ENCODE peak calls at places on chromosomes 2 and 18, in nine cellular contexts. B is astrocyte of the cerebellum; V is DND-41; J is HTR-8/SVneo; F is HL-60; G is epithelial cell of prostate; I is stimulated activated CD8-positive, alpha-beta memory T cell treated with anti-CD3 and anti-CD28 coated beads, Interleukin-2, amount 100 ng/mL, for 48 hours; T is Peyer's patch; W is NCI-H2029 treated with DMSO at 0.1 percent for 48 hours. H is an unnamed sample.

GRCh38 chr2:140117371-140117770 is 1337.2 kb upstream of the NXPH2 start:
- DNase-seq in B (peak), V (no peak), J (no peak), F (no peak), G (no peak), I (no peak), T (no peak), W (no peak), H (no peak)

GRCh38 chr2:2333076-2333475 is 2.0 kb upstream of the MYT1L start:
- DNase-seq in B (no peak), V (no peak), J (no peak), F (no peak), G (no peak), I (no peak), T (no peak), W (peak), H (no peak)

GRCh38 chr2:6824962-6825361 is 40.7 kb downstream of the CMPK2 start:
- DNase-seq in B (peak), V (no peak), J (no peak), F (no peak), G (peak), I (no peak), T (no peak), W (no peak), H (no peak)

GRCh38 chr2:27762951-27763906 is 8.3 kb upstream of the MRPL33 start:
- DNase-seq in B (no peak), V (no peak), J (no peak), F (no peak), G (no peak), I (no peak), T (no peak), W (no peak), H (no peak)

GRCh38 chr2:44286884-44287638 is 11.8 kb downstream of the SLC3A1 start:
- DNase-seq in B (no peak), V (no peak), J (no peak), F (no peak), G (no peak), I (no peak), T (no peak), W (no peak), H (no peak)

GRCh38 chr2:28515176-28515751 is 19.4 kb downstream of the PLB1 start:
- DNase-seq in B (no peak), V (no peak), J (no peak), F (no peak), G (no peak), I (no peak), T (no peak), W (no peak), H (no peak)

GRCh38 chr2:226440119-226440917 is 359.3 kb downstream of the IRS1 start:
- DNase-seq in B (no peak), V (no peak), J (no peak), F (no peak), G (no peak), I (no peak), T (no peak), W (no peak), H (no peak)

GRCh38 chr2:46780411-46780800 is 135.2 kb downstream of the MCFD2 start:
- DNase-seq in B (peak), V (no peak), J (no peak), F (no peak), G (no peak), I (no peak), T (no peak), W (no peak), H (no peak)

GRCh38 chr2:38190542-38191218 is 114.7 kb upstream of the CYP1B1 start:
- DNase-seq in B (no peak), V (no peak), J (no peak), F (peak), G (no peak), I (no peak), T (no peak), W (no peak), H (no peak)

GRCh38 chr18:39485696-39486095 is 1920.1 kb upstream of the CELF4 start:
- DNase-seq in B (no peak), V (no peak), J (no peak), F (no peak), G (no peak), I (no peak), T (no peak), W (no peak), H (no peak)

GRCh38 chr2:241561811-241562210 is 3.3 kb downstream of the BOK start:
- DNase-seq in B (peak), V (no peak), J (peak), F (no peak), G (no peak), I (no peak), T (no peak), W (no peak), H (no peak)

GRCh38 chr2:8821276-8822217 is 15.9 kb downstream of the KIDINS220 start:
- DNase-seq in B (no peak), V (no peak), J (no peak), F (peak), G (no peak), I (no peak), T (no peak), W (no peak), H (no peak)

GRCh38 chr2:8191427-8191826 is 490.4 kb upstream of the ID2 start:
- DNase-seq in B (no peak), V (no peak), J (no peak), F (no peak), G (no peak), I (no peak), T (no peak), W (no peak), H (no peak)

GRCh38 chr18:47979611-47980200 is 49.2 kb upstream of the SMAD2 start:
- DNase-seq in B (no peak), V (no peak), J (no peak), F (peak), G (no peak), I (no peak), T (no peak), W (no peak), H (no peak)

GRCh38 chr2:43225788-43226557 is 433 bp downstream of the ZFP36L2 start:
- DNase-seq in B (no peak), V (peak), J (peak), F (peak), G (no peak), I (peak), T (peak), W (no peak), H (peak)

GRCh38 chr2:196372811-196373664 is 201.7 kb upstream of the STK17B start:
- DNase-seq in B (peak), V (no peak), J (no peak), F (no peak), G (no peak), I (no peak), T (no peak), W (no peak), H (no peak)

GRCh38 chr2:8043295-8043694 is 638.6 kb upstream of the ID2 start:
- DNase-seq in B (no peak), V (no peak), J (no peak), F (no peak), G (no peak), I (no peak), T (no peak), W (no peak), H (no peak)

GRCh38 chr2:54708584-54709340 is 14.7 kb upstream of the EML6 start:
- DNase-seq in B (no peak), V (no peak), J (no peak), F (no peak), G (no peak), I (no peak), T (peak), W (no peak), H (no peak)

GRCh38 chr2:187553908-187554703 is at the start of gene TFPI:
- DNase-seq in B (peak), V (peak), J (peak), F (peak), G (no peak), I (no peak), T (no peak), W (no peak), H (no peak)

GRCh38 chr2:25356088-25356487 is 14.4 kb upstream of the DNMT3A start:
- DNase-seq in B (no peak), V (no peak), J (no peak), F (no peak), G (no peak), I (no peak), T (no peak), W (no peak), H (no peak)

GRCh38 chr2:26455801-26456700 is 21.9 kb downstream of the OTOF start:
- DNase-seq in B (no peak), V (no peak), J (no peak), F (peak), G (no peak), I (no peak), T (peak), W (no peak), H (no peak)

GRCh38 chr18:2919600-2919999 is 72.8 kb downstream of the EMILIN2 start:
- DNase-seq in B (no peak), V (no peak), J (no peak), F (no peak), G (no peak), I (no peak), T (peak), W (no peak), H (no peak)

GRCh38 chr2:35846-36245 is 10.5 kb downstream of the FAM110C start:
- DNase-seq in B (no peak), V (no peak), J (no peak), F (no peak), G (peak), I (no peak), T (peak), W (peak), H (no peak)